ENCODE peak calls at places on chromosomes 5 and 9, in six cellular contexts. One of them, this sample, is unnamed.

GRCh38 chr9:100216178-100216787 is 117.2 kb downstream of the INVS start:
- DNase-seq in NCI-H1417: peak
- DNase-seq in activated T-cell treated with anti-CD3 and anti-CD28 coated beads for 1 hour: peak
- DNase-seq in stimulated activated CD8-positive, alpha-beta memory T cell treated with anti-CD3 and anti-CD28 coated beads, Interleukin-2, amount 100 ng/mL, for 48 hours: peak
- DNase-seq in GM23338: peak
- DNase-seq in posterior cingulate gyrus: peak
- DNase-seq in this sample: no peak

GRCh38 chr5:85646036-85646435 is 971.7 kb upstream of the COX7C start:
- DNase-seq in NCI-H1417: no peak
- DNase-seq in activated T-cell treated with anti-CD3 and anti-CD28 coated beads for 1 hour: no peak
- DNase-seq in stimulated activated CD8-positive, alpha-beta memory T cell treated with anti-CD3 and anti-CD28 coated beads, Interleukin-2, amount 100 ng/mL, for 48 hours: no peak
- DNase-seq in GM23338: no peak
- DNase-seq in posterior cingulate gyrus: no peak
- DNase-seq in this sample: no peak

GRCh38 chr9:34929506-34930102 is 28.5 kb upstream of the PHF24 start:
- DNase-seq in NCI-H1417: no peak
- DNase-seq in activated T-cell treated with anti-CD3 and anti-CD28 coated beads for 1 hour: no peak
- DNase-seq in stimulated activated CD8-positive, alpha-beta memory T cell treated with anti-CD3 and anti-CD28 coated beads, Interleukin-2, amount 100 ng/mL, for 48 hours: peak
- DNase-seq in GM23338: peak
- DNase-seq in posterior cingulate gyrus: peak
- DNase-seq in this sample: peak

GRCh38 chr9:69718218-69718617 is 41.6 kb downstream of the PTAR1 start:
- DNase-seq in NCI-H1417: no peak
- DNase-seq in activated T-cell treated with anti-CD3 and anti-CD28 coated beads for 1 hour: no peak
- DNase-seq in stimulated activated CD8-positive, alpha-beta memory T cell treated with anti-CD3 and anti-CD28 coated beads, Interleukin-2, amount 100 ng/mL, for 48 hours: no peak
- DNase-seq in GM23338: no peak
- DNase-seq in posterior cingulate gyrus: no peak
- DNase-seq in this sample: no peak

GRCh38 chr5:158953929-158954534 is 145.7 kb downstream of the EBF1 start:
- DNase-seq in NCI-H1417: no peak
- DNase-seq in activated T-cell treated with anti-CD3 and anti-CD28 coated beads for 1 hour: no peak
- DNase-seq in stimulated activated CD8-positive, alpha-beta memory T cell treated with anti-CD3 and anti-CD28 coated beads, Interleukin-2, amount 100 ng/mL, for 48 hours: no peak
- DNase-seq in GM23338: no peak
- DNase-seq in posterior cingulate gyrus: no peak
- DNase-seq in this sample: no peak

GRCh38 chr5:72508241-72509170 is 1.3 kb upstream of the ZNF366 start:
- DNase-seq in NCI-H1417: no peak
- DNase-seq in activated T-cell treated with anti-CD3 and anti-CD28 coated beads for 1 hour: no peak
- DNase-seq in stimulated activated CD8-positive, alpha-beta memory T cell treated with anti-CD3 and anti-CD28 coated beads, Interleukin-2, amount 100 ng/mL, for 48 hours: no peak
- DNase-seq in GM23338: no peak
- DNase-seq in posterior cingulate gyrus: no peak
- DNase-seq in this sample: no peak

GRCh38 chr9:126902160-126902559 is 12.4 kb upstream of the RALGPS1 start:
- DNase-seq in NCI-H1417: no peak
- DNase-seq in activated T-cell treated with anti-CD3 and anti-CD28 coated beads for 1 hour: no peak
- DNase-seq in stimulated activated CD8-positive, alpha-beta memory T cell treated with anti-CD3 and anti-CD28 coated beads, Interleukin-2, amount 100 ng/mL, for 48 hours: no peak
- DNase-seq in GM23338: no peak
- DNase-seq in posterior cingulate gyrus: no peak
- DNase-seq in this sample: no peak

GRCh38 chr5:126384985-126385384 is 38.2 kb upstream of the GRAMD2B start:
- DNase-seq in NCI-H1417: peak
- DNase-seq in activated T-cell treated with anti-CD3 and anti-CD28 coated beads for 1 hour: no peak
- DNase-seq in stimulated activated CD8-positive, alpha-beta memory T cell treated with anti-CD3 and anti-CD28 coated beads, Interleukin-2, amount 100 ng/mL, for 48 hours: no peak
- DNase-seq in GM23338: no peak
- DNase-seq in posterior cingulate gyrus: no peak
- DNase-seq in this sample: peak

GRCh38 chr5:150409638-150410523 is 2.8 kb downstream of the CD74 start:
- DNase-seq in NCI-H1417: peak
- DNase-seq in activated T-cell treated with anti-CD3 and anti-CD28 coated beads for 1 hour: peak
- DNase-seq in stimulated activated CD8-positive, alpha-beta memory T cell treated with anti-CD3 and anti-CD28 coated beads, Interleukin-2, amount 100 ng/mL, for 48 hours: no peak
- DNase-seq in GM23338: peak
- DNase-seq in posterior cingulate gyrus: peak
- DNase-seq in this sample: peak

GRCh38 chr5:24365406-24365805 is 279.4 kb downstream of the CDH10 start:
- DNase-seq in NCI-H1417: no peak
- DNase-seq in activated T-cell treated with anti-CD3 and anti-CD28 coated beads for 1 hour: no peak
- DNase-seq in stimulated activated CD8-positive, alpha-beta memory T cell treated with anti-CD3 and anti-CD28 coated beads, Interleukin-2, amount 100 ng/mL, for 48 hours: no peak
- DNase-seq in GM23338: no peak
- DNase-seq in posterior cingulate gyrus: no peak
- DNase-seq in this sample: no peak

GRCh38 chr5:149011084-149011483 is 51.8 kb downstream of the SH3TC2 start:
- DNase-seq in NCI-H1417: no peak
- DNase-seq in activated T-cell treated with anti-CD3 and anti-CD28 coated beads for 1 hour: no peak
- DNase-seq in stimulated activated CD8-positive, alpha-beta memory T cell treated with anti-CD3 and anti-CD28 coated beads, Interleukin-2, amount 100 ng/mL, for 48 hours: no peak
- DNase-seq in GM23338: no peak
- DNase-seq in posterior cingulate gyrus: no peak
- DNase-seq in this sample: no peak

GRCh38 chr9:123387686-123388085 is 31.7 kb downstream of the CRB2 start:
- DNase-seq in NCI-H1417: no peak
- DNase-seq in activated T-cell treated with anti-CD3 and anti-CD28 coated beads for 1 hour: no peak
- DNase-seq in stimulated activated CD8-positive, alpha-beta memory T cell treated with anti-CD3 and anti-CD28 coated beads, Interleukin-2, amount 100 ng/mL, for 48 hours: no peak
- DNase-seq in GM23338: no peak
- DNase-seq in posterior cingulate gyrus: no peak
- DNase-seq in this sample: no peak

GRCh38 chr5:54302267-54302687 is 8.1 kb downstream of the ARL15 start:
- DNase-seq in NCI-H1417: no peak
- DNase-seq in activated T-cell treated with anti-CD3 and anti-CD28 coated beads for 1 hour: no peak
- DNase-seq in stimulated activated CD8-positive, alpha-beta memory T cell treated with anti-CD3 and anti-CD28 coated beads, Interleukin-2, amount 100 ng/mL, for 48 hours: no peak
- DNase-seq in GM23338: no peak
- DNase-seq in posterior cingulate gyrus: no peak
- DNase-seq in this sample: no peak

GRCh38 chr5:179257190-179257741 is 88.0 kb downstream of the ADAMTS2 start:
- DNase-seq in NCI-H1417: no peak
- DNase-seq in activated T-cell treated with anti-CD3 and anti-CD28 coated beads for 1 hour: no peak
- DNase-seq in stimulated activated CD8-positive, alpha-beta memory T cell treated with anti-CD3 and anti-CD28 coated beads, Interleukin-2, amount 100 ng/mL, for 48 hours: no peak
- DNase-seq in GM23338: no peak
- DNase-seq in posterior cingulate gyrus: no peak
- DNase-seq in this sample: no peak

GRCh38 chr5:43041131-43041668 is 1.1 kb upstream of the ANXA2R start:
- DNase-seq in NCI-H1417: peak
- DNase-seq in activated T-cell treated with anti-CD3 and anti-CD28 coated beads for 1 hour: no peak
- DNase-seq in stimulated activated CD8-positive, alpha-beta memory T cell treated with anti-CD3 and anti-CD28 coated beads, Interleukin-2, amount 100 ng/mL, for 48 hours: no peak
- DNase-seq in GM23338: no peak
- DNase-seq in posterior cingulate gyrus: no peak
- DNase-seq in this sample: peak

GRCh38 chr9:93467062-93467416 is 13.7 kb upstream of the FAM120AOS start:
- DNase-seq in NCI-H1417: no peak
- DNase-seq in activated T-cell treated with anti-CD3 and anti-CD28 coated beads for 1 hour: no peak
- DNase-seq in stimulated activated CD8-positive, alpha-beta memory T cell treated with anti-CD3 and anti-CD28 coated beads, Interleukin-2, amount 100 ng/mL, for 48 hours: no peak
- DNase-seq in GM23338: no peak
- DNase-seq in posterior cingulate gyrus: no peak
- DNase-seq in this sample: no peak

GRCh38 chr5:136020383-136021015 is 8.3 kb upstream of the TGFBI start:
- DNase-seq in NCI-H1417: no peak
- DNase-seq in activated T-cell treated with anti-CD3 and anti-CD28 coated beads for 1 hour: no peak
- DNase-seq in stimulated activated CD8-positive, alpha-beta memory T cell treated with anti-CD3 and anti-CD28 coated beads, Interleukin-2, amount 100 ng/mL, for 48 hours: peak
- DNase-seq in GM23338: no peak
- DNase-seq in posterior cingulate gyrus: no peak
- DNase-seq in this sample: no peak

GRCh38 chr9:86549434-86549833 is 195.2 kb upstream of the TUT7 start:
- DNase-seq in NCI-H1417: no peak
- DNase-seq in activated T-cell treated with anti-CD3 and anti-CD28 coated beads for 1 hour: no peak
- DNase-seq in stimulated activated CD8-positive, alpha-beta memory T cell treated with anti-CD3 and anti-CD28 coated beads, Interleukin-2, amount 100 ng/mL, for 48 hours: no peak
- DNase-seq in GM23338: no peak
- DNase-seq in posterior cingulate gyrus: no peak
- DNase-seq in this sample: no peak

GRCh38 chr9:115210699-115211098 is 92.7 kb upstream of the TNC start:
- DNase-seq in NCI-H1417: no peak
- DNase-seq in activated T-cell treated with anti-CD3 and anti-CD28 coated beads for 1 hour: no peak
- DNase-seq in stimulated activated CD8-positive, alpha-beta memory T cell treated with anti-CD3 and anti-CD28 coated beads, Interleukin-2, amount 100 ng/mL, for 48 hours: no peak
- DNase-seq in GM23338: no peak
- DNase-seq in posterior cingulate gyrus: no peak
- DNase-seq in this sample: no peak

GRCh38 chr5:175814676-175815075 is 56.7 kb upstream of the CPLX2 start:
- DNase-seq in NCI-H1417: no peak
- DNase-seq in activated T-cell treated with anti-CD3 and anti-CD28 coated beads for 1 hour: no peak
- DNase-seq in stimulated activated CD8-positive, alpha-beta memory T cell treated with anti-CD3 and anti-CD28 coated beads, Interleukin-2, amount 100 ng/mL, for 48 hours: no peak
- DNase-seq in GM23338: no peak
- DNase-seq in posterior cingulate gyrus: peak
- DNase-seq in this sample: no peak

GRCh38 chr9:29861803-29862202 is 2288.5 kb upstream of the C9orf72 start:
- DNase-seq in NCI-H1417: no peak
- DNase-seq in activated T-cell treated with anti-CD3 and anti-CD28 coated beads for 1 hour: no peak
- DNase-seq in stimulated activated CD8-positive, alpha-beta memory T cell treated with anti-CD3 and anti-CD28 coated beads, Interleukin-2, amount 100 ng/mL, for 48 hours: no peak
- DNase-seq in GM23338: no peak
- DNase-seq in posterior cingulate gyrus: no peak
- DNase-seq in this sample: no peak

GRCh38 chr5:150523472-150524350 is 15.8 kb downstream of the NDST1 start:
- DNase-seq in NCI-H1417: no peak
- DNase-seq in activated T-cell treated with anti-CD3 and anti-CD28 coated beads for 1 hour: no peak
- DNase-seq in stimulated activated CD8-positive, alpha-beta memory T cell treated with anti-CD3 and anti-CD28 coated beads, Interleukin-2, amount 100 ng/mL, for 48 hours: no peak
- DNase-seq in GM23338: peak
- DNase-seq in posterior cingulate gyrus: no peak
- DNase-seq in this sample: peak

GRCh38 chr9:129803679-129804065 is 688 bp downstream of the TOR1B start:
- DNase-seq in NCI-H1417: no peak
- DNase-seq in activated T-cell treated with anti-CD3 and anti-CD28 coated beads for 1 hour: no peak
- DNase-seq in stimulated activated CD8-positive, alpha-beta memory T cell treated with anti-CD3 and anti-CD28 coated beads, Interleukin-2, amount 100 ng/mL, for 48 hours: no peak
- DNase-seq in GM23338: no peak
- DNase-seq in posterior cingulate gyrus: no peak
- DNase-seq in this sample: no peak

GRCh38 chr9:103319979-103320378 is 324.8 kb downstream of the CYLC2 start:
- DNase-seq in NCI-H1417: no peak
- DNase-seq in activated T-cell treated with anti-CD3 and anti-CD28 coated beads for 1 hour: no peak
- DNase-seq in stimulated activated CD8-positive, alpha-beta memory T cell treated with anti-CD3 and anti-CD28 coated beads, Interleukin-2, amount 100 ng/mL, for 48 hours: no peak
- DNase-seq in GM23338: no peak
- DNase-seq in posterior cingulate gyrus: no peak
- DNase-seq in this sample: no peak

GRCh38 chr5:91339053-91339710 is 43.9 kb downstream of the ARRDC3 start:
- DNase-seq in NCI-H1417: no peak
- DNase-seq in activated T-cell treated with anti-CD3 and anti-CD28 coated beads for 1 hour: no peak
- DNase-seq in stimulated activated CD8-positive, alpha-beta memory T cell treated with anti-CD3 and anti-CD28 coated beads, Interleukin-2, amount 100 ng/mL, for 48 hours: no peak
- DNase-seq in GM23338: peak
- DNase-seq in posterior cingulate gyrus: no peak
- DNase-seq in this sample: no peak

GRCh38 chr9:125397736-125398135 is 136.1 kb downstream of the GAPVD1 start:
- DNase-seq in NCI-H1417: no peak
- DNase-seq in activated T-cell treated with anti-CD3 and anti-CD28 coated beads for 1 hour: no peak
- DNase-seq in stimulated activated CD8-positive, alpha-beta memory T cell treated with anti-CD3 and anti-CD28 coated beads, Interleukin-2, amount 100 ng/mL, for 48 hours: no peak
- DNase-seq in GM23338: no peak
- DNase-seq in posterior cingulate gyrus: no peak
- DNase-seq in this sample: no peak

GRCh38 chr9:5971740-5972139 is 43.7 kb downstream of the RANBP6 start:
- DNase-seq in NCI-H1417: no peak
- DNase-seq in activated T-cell treated with anti-CD3 and anti-CD28 coated beads for 1 hour: no peak
- DNase-seq in stimulated activated CD8-positive, alpha-beta memory T cell treated with anti-CD3 and anti-CD28 coated beads, Interleukin-2, amount 100 ng/mL, for 48 hours: no peak
- DNase-seq in GM23338: no peak
- DNase-seq in posterior cingulate gyrus: no peak
- DNase-seq in this sample: no peak

GRCh38 chr5:139395844-139396640 is 1.1 kb upstream of the PROB1 start:
- DNase-seq in NCI-H1417: no peak
- DNase-seq in activated T-cell treated with anti-CD3 and anti-CD28 coated beads for 1 hour: no peak
- DNase-seq in stimulated activated CD8-positive, alpha-beta memory T cell treated with anti-CD3 and anti-CD28 coated beads, Interleukin-2, amount 100 ng/mL, for 48 hours: no peak
- DNase-seq in GM23338: no peak
- DNase-seq in posterior cingulate gyrus: no peak
- DNase-seq in this sample: no peak

GRCh38 chr5:139492700-139493192 is 10.2 kb upstream of the STING1 start:
- DNase-seq in NCI-H1417: no peak
- DNase-seq in activated T-cell treated with anti-CD3 and anti-CD28 coated beads for 1 hour: no peak
- DNase-seq in stimulated activated CD8-positive, alpha-beta memory T cell treated with anti-CD3 and anti-CD28 coated beads, Interleukin-2, amount 100 ng/mL, for 48 hours: no peak
- DNase-seq in GM23338: no peak
- DNase-seq in posterior cingulate gyrus: no peak
- DNase-seq in this sample: no peak

GRCh38 chr9:137697832-137698231 is 79.0 kb downstream of the EHMT1 start:
- DNase-seq in NCI-H1417: no peak
- DNase-seq in activated T-cell treated with anti-CD3 and anti-CD28 coated beads for 1 hour: no peak
- DNase-seq in stimulated activated CD8-positive, alpha-beta memory T cell treated with anti-CD3 and anti-CD28 coated beads, Interleukin-2, amount 100 ng/mL, for 48 hours: no peak
- DNase-seq in GM23338: no peak
- DNase-seq in posterior cingulate gyrus: no peak
- DNase-seq in this sample: no peak

GRCh38 chr5:178328826-178329225 is 96.2 kb upstream of the PHYKPL start:
- DNase-seq in NCI-H1417: no peak
- DNase-seq in activated T-cell treated with anti-CD3 and anti-CD28 coated beads for 1 hour: no peak
- DNase-seq in stimulated activated CD8-positive, alpha-beta memory T cell treated with anti-CD3 and anti-CD28 coated beads, Interleukin-2, amount 100 ng/mL, for 48 hours: no peak
- DNase-seq in GM23338: no peak
- DNase-seq in posterior cingulate gyrus: no peak
- DNase-seq in this sample: no peak

GRCh38 chr9:83445703-83446102 is 92.5 kb downstream of the FRMD3 start:
- DNase-seq in NCI-H1417: no peak
- DNase-seq in activated T-cell treated with anti-CD3 and anti-CD28 coated beads for 1 hour: no peak
- DNase-seq in stimulated activated CD8-positive, alpha-beta memory T cell treated with anti-CD3 and anti-CD28 coated beads, Interleukin-2, amount 100 ng/mL, for 48 hours: no peak
- DNase-seq in GM23338: no peak
- DNase-seq in posterior cingulate gyrus: no peak
- DNase-seq in this sample: no peak

GRCh38 chr5:62309107-62309506 is 3.1 kb downstream of the KIF2A start:
- DNase-seq in NCI-H1417: no peak
- DNase-seq in activated T-cell treated with anti-CD3 and anti-CD28 coated beads for 1 hour: no peak
- DNase-seq in stimulated activated CD8-positive, alpha-beta memory T cell treated with anti-CD3 and anti-CD28 coated beads, Interleukin-2, amount 100 ng/mL, for 48 hours: no peak
- DNase-seq in GM23338: no peak
- DNase-seq in posterior cingulate gyrus: no peak
- DNase-seq in this sample: no peak

GRCh38 chr9:99169982-99170761 is 51.6 kb downstream of the ALG2 start:
- DNase-seq in NCI-H1417: no peak
- DNase-seq in activated T-cell treated with anti-CD3 and anti-CD28 coated beads for 1 hour: no peak
- DNase-seq in stimulated activated CD8-positive, alpha-beta memory T cell treated with anti-CD3 and anti-CD28 coated beads, Interleukin-2, amount 100 ng/mL, for 48 hours: no peak
- DNase-seq in GM23338: peak
- DNase-seq in posterior cingulate gyrus: no peak
- DNase-seq in this sample: peak

GRCh38 chr5:150160448-150161069 is 4.9 kb upstream of the PDGFRB start:
- DNase-seq in NCI-H1417: no peak
- DNase-seq in activated T-cell treated with anti-CD3 and anti-CD28 coated beads for 1 hour: no peak
- DNase-seq in stimulated activated CD8-positive, alpha-beta memory T cell treated with anti-CD3 and anti-CD28 coated beads, Interleukin-2, amount 100 ng/mL, for 48 hours: no peak
- DNase-seq in GM23338: no peak
- DNase-seq in posterior cingulate gyrus: no peak
- DNase-seq in this sample: no peak

GRCh38 chr9:88691811-88692210 is 156.8 kb downstream of the NXNL2 start:
- DNase-seq in NCI-H1417: no peak
- DNase-seq in activated T-cell treated with anti-CD3 and anti-CD28 coated beads for 1 hour: no peak
- DNase-seq in stimulated activated CD8-positive, alpha-beta memory T cell treated with anti-CD3 and anti-CD28 coated beads, Interleukin-2, amount 100 ng/mL, for 48 hours: no peak
- DNase-seq in GM23338: no peak
- DNase-seq in posterior cingulate gyrus: no peak
- DNase-seq in this sample: no peak

GRCh38 chr5:141484499-141485304 is at the start of gene PCDHGC4:
- DNase-seq in NCI-H1417: peak
- DNase-seq in activated T-cell treated with anti-CD3 and anti-CD28 coated beads for 1 hour: no peak
- DNase-seq in stimulated activated CD8-positive, alpha-beta memory T cell treated with anti-CD3 and anti-CD28 coated beads, Interleukin-2, amount 100 ng/mL, for 48 hours: no peak
- DNase-seq in GM23338: peak
- DNase-seq in posterior cingulate gyrus: peak
- DNase-seq in this sample: peak

This sample was measured in NCI-H345.